ENCODE peak calls at places on chromosomes 7 and 10, in six cellular contexts. J is BE2C, M is renal cortical epithelial cell, W is glomerular endothelial cell, B is colonic mucosa, N is OCI-LY7. E is an unnamed sample.

GRCh38 chr7:19623676-19624075 is 85.2 kb downstream of the POLR1F start:
- DNase-seq in J (no peak), M (no peak), W (no peak), B (no peak), N (no peak), E (no peak)

GRCh38 chr10:64112697-64113367 is 591.6 kb downstream of the REEP3 start:
- DNase-seq in J (no peak), M (peak; percentile 41), W (no peak), B (no peak), N (no peak), E (no peak)

GRCh38 chr10:122154733-122155366 is 116.2 kb upstream of the BTBD16 start:
- DNase-seq in J (no peak), M (no peak), W (no peak), B (no peak), N (no peak), E (peak; percentile 88)

GRCh38 chr7:41145656-41146055 is 557.2 kb downstream of the INHBA start:
- DNase-seq in J (no peak), M (no peak), W (no peak), B (no peak), N (no peak), E (no peak)

GRCh38 chr7:13055732-13056369 is 368.4 kb downstream of the ARL4A start:
- DNase-seq in J (no peak), M (no peak), W (no peak), B (no peak), N (peak; percentile 13), E (no peak)

GRCh38 chr10:82438277-82438676 is 563.3 kb downstream of the NRG3 start:
- DNase-seq in J (peak; percentile 19), M (no peak), W (no peak), B (no peak), N (no peak), E (no peak)

GRCh38 chr10:60948871-60949270 is 4.9 kb upstream of the RHOBTB1 start:
- DNase-seq in J (no peak), M (no peak), W (no peak), B (no peak), N (no peak), E (no peak)

GRCh38 chr7:13737563-13737962 is 251.9 kb downstream of the ETV1 start:
- DNase-seq in J (no peak), M (no peak), W (no peak), B (no peak), N (no peak), E (no peak)

GRCh38 chr7:13288516-13288915 is 601.1 kb downstream of the ARL4A start:
- DNase-seq in J (no peak), M (no peak), W (no peak), B (no peak), N (no peak), E (no peak)

GRCh38 chr7:71389976-71390375 is 258.0 kb downstream of the GALNT17 start:
- DNase-seq in J (no peak), M (no peak), W (no peak), B (no peak), N (no peak), E (no peak)

E was measured in prostate gland.